ENCODE peak calls at places on chromosomes 2 and 18, in eight cellular contexts. X is T-helper 17 cell; H is nephron progenitor cell; O is epithelial cell of proximal tubule; D is endodermal cell; Q is stimulated activated naive CD8-positive, alpha-beta T cell treated with anti-CD3 and anti-CD28 coated beads, Interleukin-15, Interleukin-2, amounts not matched to agents 100 U/mL and 50 U/mL, for 24 hours; G is adrenal gland; Y is NCI-H748 treated with DMSO at 0.1 percent for 48 hours. J is an unnamed sample.
A peak's percentile ranks its signal among the peaks of the same experiment; 100 is the strongest.

GRCh38 chr2:33426666-33427231 is 49.7 kb upstream of the RASGRP3 start:
- DNase-seq in X (no peak), H (no peak), O (peak; percentile 75), D (no peak), Q (no peak), G (no peak), Y (no peak), J (peak; percentile 51)

GRCh38 chr18:79964330-79965118 is at the start of gene HSBP1L1:
- DNase-seq in X (peak; percentile 50), H (peak; percentile 80), O (no peak), D (peak; percentile 90), Q (peak; percentile 77), G (peak; percentile 78), Y (peak; percentile 18), J (no peak)

GRCh38 chr2:127535422-127535901 is at the start of gene MYO7B:
- DNase-seq in X (no peak), H (peak; percentile 46), O (no peak), D (no peak), Q (no peak), G (no peak), Y (no peak), J (no peak)

GRCh38 chr18:70221156-70221910 is 15.8 kb upstream of the RTTN start:
- DNase-seq in X (no peak), H (no peak), O (no peak), D (peak; percentile 88), Q (no peak), G (no peak), Y (no peak), J (no peak)

GRCh38 chr2:130823171-130823885 is 13.4 kb upstream of the ARHGEF4 start:
- DNase-seq in X (no peak), H (no peak), O (no peak), D (peak; percentile 43), Q (no peak), G (no peak), Y (no peak), J (peak; percentile 20)

GRCh38 chr2:234826676-234827075 is 125.1 kb upstream of the SH3BP4 start:
- DNase-seq in X (no peak), H (no peak), O (no peak), D (no peak), Q (no peak), G (no peak), Y (no peak), J (no peak)

GRCh38 chr2:207165121-207166038 is at the start of gene KLF7:
- DNase-seq in X (peak; percentile 28), H (peak; percentile 48), O (no peak), D (peak; percentile 70), Q (peak; percentile 60), G (peak; percentile 55), Y (peak; percentile 73), J (peak; percentile 29)

GRCh38 chr2:231425811-231426703 is 30.5 kb downstream of the B3GNT7 start:
- DNase-seq in X (peak; percentile 32), H (no peak), O (no peak), D (peak; percentile 74), Q (no peak), G (no peak), Y (no peak), J (no peak)

GRCh38 chr2:241851325-241852115 is 7.2 kb downstream of the PDCD1 start:
- DNase-seq in X (no peak), H (no peak), O (no peak), D (peak; percentile 32), Q (no peak), G (peak; percentile 5), Y (no peak), J (no peak)

GRCh38 chr2:50840346-50841124 is 191.4 kb downstream of the NRXN1 start:
- DNase-seq in X (no peak), H (no peak), O (no peak), D (no peak), Q (no peak), G (no peak), Y (no peak), J (no peak)

GRCh38 chr2:63692002-63692606 is 103.3 kb downstream of the MDH1 start:
- DNase-seq in X (no peak), H (no peak), O (no peak), D (no peak), Q (no peak), G (no peak), Y (no peak), J (peak; percentile 76)

GRCh38 chr2:216539791-216540241 is 41.2 kb downstream of the RPL37A start:
- DNase-seq in X (no peak), H (no peak), O (no peak), D (no peak), Q (no peak), G (peak; percentile 83), Y (peak; percentile 75), J (no peak)

GRCh38 chr2:25624635-25625034 is 48.7 kb downstream of the DTNB start:
- DNase-seq in X (no peak), H (no peak), O (no peak), D (no peak), Q (no peak), G (no peak), Y (no peak), J (no peak)

GRCh38 chr2:30756051-30756719 is 51.1 kb downstream of the CAPN13 start:
- DNase-seq in X (no peak), H (no peak), O (no peak), D (no peak), Q (no peak), G (no peak), Y (no peak), J (peak; percentile 14)

J was measured in SJCRH30.